ENCODE peak calls at places on chromosome 21, in six cellular contexts. U is Peyer's patch, K is progenitor cell of endocrine pancreas, M is cardiac muscle cell, Y is tibial nerve, P is HL-60. W is an unnamed sample.

GRCh38 chr21:44708866-44709425 is 2.4 kb downstream of the TSPEAR start:
- DNase-seq in U (peak; percentile 24), K (no peak), M (no peak), Y (no peak), P (no peak), W (no peak)

GRCh38 chr21:44723177-44724131 is 12.1 kb upstream of the TSPEAR start:
- DNase-seq in U (peak; percentile 46), K (no peak), M (peak; percentile 7), Y (no peak), P (no peak), W (no peak)

GRCh38 chr21:45339430-45340405 is 52.0 kb upstream of the POFUT2 start:
- DNase-seq in U (no peak), K (no peak), M (peak; percentile 73), Y (no peak), P (no peak), W (no peak)

GRCh38 chr21:44530903-44531605 is 8.9 kb downstream of the KRTAP10-1 start:
- DNase-seq in U (peak; percentile 42), K (no peak), M (no peak), Y (no peak), P (no peak), W (no peak)

GRCh38 chr21:43278766-43279577 is 110.2 kb downstream of the CRYAA start:
- DNase-seq in U (no peak), K (no peak), M (no peak), Y (no peak), P (no peak), W (no peak)

GRCh38 chr21:35048706-35049617 is at the start of gene RUNX1:
- DNase-seq in U (no peak), K (no peak), M (peak; percentile 75), Y (no peak), P (peak; percentile 96), W (no peak)

GRCh38 chr21:42526379-42526727 is 12.7 kb downstream of the SLC37A1 start:
- DNase-seq in U (peak; percentile 90), K (no peak), M (no peak), Y (no peak), P (no peak), W (no peak)

GRCh38 chr21:43600642-43601397 is 58.5 kb downstream of the HSF2BP start:
- DNase-seq in U (no peak), K (no peak), M (peak; percentile 93), Y (no peak), P (no peak), W (no peak)

GRCh38 chr21:26587621-26588260 is 14.7 kb upstream of the CYYR1 start:
- DNase-seq in U (no peak), K (no peak), M (peak; percentile 74), Y (no peak), P (no peak), W (no peak)

GRCh38 chr21:45430521-45431501 is 25.8 kb downstream of the COL18A1 start:
- DNase-seq in U (no peak), K (peak; percentile 53), M (no peak), Y (no peak), P (no peak), W (peak; percentile 67)

GRCh38 chr21:40176732-40177131 is 309.5 kb downstream of the PCP4 start:
- DNase-seq in U (no peak), K (no peak), M (no peak), Y (no peak), P (no peak), W (no peak)

GRCh38 chr21:39666681-39667315 is 54.1 kb downstream of the B3GALT5 start:
- DNase-seq in U (no peak), K (no peak), M (no peak), Y (no peak), P (no peak), W (no peak)

GRCh38 chr21:43355925-43356289 is 71.0 kb downstream of the SIK1 start:
- DNase-seq in U (no peak), K (no peak), M (no peak), Y (no peak), P (no peak), W (no peak)

GRCh38 chr21:38631676-38632075 is 133.4 kb upstream of the ERG start:
- DNase-seq in U (no peak), K (no peak), M (peak; percentile 6), Y (no peak), P (no peak), W (no peak)

GRCh38 chr21:34858559-34858958 is 189.8 kb downstream of the CLIC6 start:
- DNase-seq in U (no peak), K (no peak), M (no peak), Y (no peak), P (no peak), W (no peak)

GRCh38 chr21:41045534-41046268 is 122.3 kb upstream of the BACE2 start:
- DNase-seq in U (no peak), K (peak; percentile 45), M (no peak), Y (no peak), P (peak; percentile 7), W (no peak)

GRCh38 chr21:41600556-41600955 is 92.6 kb upstream of the TMPRSS2 start:
- DNase-seq in U (no peak), K (no peak), M (no peak), Y (no peak), P (no peak), W (no peak)

GRCh38 chr21:41707231-41707988 is 59.4 kb downstream of the RIPK4 start:
- DNase-seq in U (peak; percentile 69), K (no peak), M (no peak), Y (no peak), P (no peak), W (no peak)

GRCh38 chr21:45423201-45423955 is 18.4 kb downstream of the COL18A1 start:
- DNase-seq in U (no peak), K (no peak), M (no peak), Y (no peak), P (no peak), W (no peak)

GRCh38 chr21:37758997-37759396 is 157.3 kb downstream of the KCNJ6 start:
- DNase-seq in U (peak; percentile 61), K (peak; percentile 25), M (peak; percentile 47), Y (no peak), P (peak; percentile 60), W (peak; percentile 48)

GRCh38 chr21:34790834-34791233 is 122.0 kb downstream of the CLIC6 start:
- DNase-seq in U (no peak), K (no peak), M (no peak), Y (no peak), P (no peak), W (no peak)

GRCh38 chr21:18545908-18546307 is 142.3 kb upstream of the TMPRSS15 start:
- DNase-seq in U (no peak), K (no peak), M (no peak), Y (no peak), P (no peak), W (no peak)

GRCh38 chr21:37984416-37984815 is 68.2 kb upstream of the KCNJ6 start:
- DNase-seq in U (no peak), K (no peak), M (no peak), Y (no peak), P (no peak), W (no peak)

GRCh38 chr21:43995521-43996105 is 16.5 kb upstream of the TRAPPC10 start:
- DNase-seq in U (peak; percentile 8), K (no peak), M (no peak), Y (no peak), P (no peak), W (no peak)

GRCh38 chr21:17114019-17114418 is 398.8 kb upstream of the CXADR start:
- DNase-seq in U (no peak), K (no peak), M (no peak), Y (no peak), P (no peak), W (no peak)

GRCh38 chr21:43644609-43645008 is 14.7 kb downstream of the HSF2BP start:
- DNase-seq in U (no peak), K (no peak), M (peak; percentile 56), Y (no peak), P (no peak), W (no peak)

DNA sequence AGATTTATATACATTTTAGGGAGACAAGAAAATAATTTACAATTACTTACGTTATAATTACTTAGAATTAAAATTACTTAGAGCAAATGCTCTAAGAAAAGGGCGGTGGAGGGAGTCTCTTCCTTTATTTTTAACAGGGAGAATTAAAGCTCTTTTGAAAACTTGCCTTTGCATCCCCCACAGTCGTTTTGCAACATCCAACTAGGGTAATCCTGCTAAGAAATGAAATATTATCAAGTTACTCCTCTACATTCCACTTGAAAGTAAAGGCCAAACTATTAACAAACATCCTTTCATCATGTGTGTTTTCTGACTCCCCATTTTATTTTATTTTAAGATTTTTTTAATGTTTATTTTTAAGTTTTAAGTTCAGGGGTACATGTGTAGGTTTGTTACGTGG is 1358.5 kb downstream of the NCAM2 start:
- DNase-seq in U (no peak), K (no peak), M (no peak), Y (no peak), P (no peak), W (no peak)
- TF ChIP-seq CTCF in U (no peak), K (no peak), M (no peak), Y (no peak), P (no peak), W (no peak)

GRCh38 chr21:20877976-20878375 is 120.2 kb upstream of the NCAM2 start:
- DNase-seq in U (no peak), K (no peak), M (no peak), Y (no peak), P (no peak), W (no peak)

GRCh38 chr21:20882462-20883415 is 115.5 kb upstream of the NCAM2 start:
- DNase-seq in U (no peak), K (peak; percentile 19), M (peak; percentile 34), Y (no peak), P (peak; percentile 31), W (peak; percentile 40)
- TF ChIP-seq CTCF in U (no peak), K (peak; percentile 86), M (peak; percentile 47), Y (peak; percentile 48), P (peak; percentile 18), W (peak; percentile 73)

GRCh38 chr21:32303385-32303784 is 4.7 kb downstream of the MRAP start:
- DNase-seq in U (no peak), K (no peak), M (no peak), Y (no peak), P (no peak), W (no peak)

GRCh38 chr21:32307706-32308105 is 9.1 kb downstream of the MRAP start:
- DNase-seq in U (no peak), K (no peak), M (peak; percentile 56), Y (no peak), P (no peak), W (no peak)

GRCh38 chr21:32308696-32309095 is 10.0 kb downstream of the MRAP start:
- DNase-seq in U (no peak), K (no peak), M (no peak), Y (no peak), P (no peak), W (no peak)

GRCh38 chr21:32304998-32305397 is 6.3 kb downstream of the MRAP start:
- DNase-seq in U (no peak), K (no peak), M (no peak), Y (no peak), P (no peak), W (no peak)

GRCh38 chr21:32306021-32306780 is 7.5 kb downstream of the MRAP start:
- DNase-seq in U (no peak), K (peak; percentile 17), M (peak; percentile 22), Y (no peak), P (no peak), W (no peak)
- TF ChIP-seq CTCF in U (no peak), K (peak; percentile 57), M (peak; percentile 36), Y (peak; percentile 57), P (no peak), W (no peak)

DNA sequence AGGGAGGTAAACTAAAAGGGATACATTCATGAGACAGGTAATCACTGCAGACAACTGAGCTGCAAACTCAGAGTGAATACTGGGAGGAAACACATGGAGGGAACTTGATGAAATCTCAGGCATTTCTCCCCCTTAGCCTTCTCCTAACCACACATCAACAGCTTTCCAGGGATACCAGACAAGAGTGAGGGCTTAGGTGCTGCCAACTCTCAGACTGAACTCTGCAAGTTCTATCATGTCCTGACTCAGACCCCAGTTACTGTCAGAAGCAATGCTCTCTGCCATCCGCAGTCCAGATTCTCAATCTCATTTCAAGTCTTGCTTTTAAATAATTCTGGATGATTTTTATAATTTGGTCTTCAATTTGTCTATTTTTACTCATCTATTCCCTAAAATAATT is 267.3 kb downstream of the LTN1 start:
- DNase-seq in U (no peak), K (no peak), M (peak; percentile 25), Y (no peak), P (no peak), W (no peak)
- TF ChIP-seq CTCF in U (no peak), K (no peak), M (no peak), Y (no peak), P (no peak), W (no peak)

W was measured in mesothelial cell of epicardium.